ENCODE peak calls at places on chromosomes 5 and 9, in five cellular contexts. M is astrocyte of the hippocampus, J is GM23248, O is activated T-cell treated with anti-CD3 and anti-CD28 coated beads for 4 hours, Q is glutamatergic neuron. Z is an unnamed sample.

GRCh38 chr5:96293966-96294886 is 138.8 kb downstream of the PCSK1 start:
- DNase-seq in O (no peak), J (peak; percentile 42), M (no peak), Q (no peak), Z (peak; percentile 26)

GRCh38 chr5:66010476-66010875 is 84.1 kb downstream of the ERBIN start:
- DNase-seq in Q (no peak), O (no peak), M (no peak), J (peak; percentile 8), Z (peak; percentile 2)

GRCh38 chr5:95646569-95647330 is at the start of gene RFESD:
- DNase-seq in Q (peak; percentile 97), O (peak; percentile 92), M (peak; percentile 98), J (peak; percentile 99), Z (peak; percentile 96)

GRCh38 chr5:58145397-58145796 is 314.5 kb downstream of the PLK2 start:
- DNase-seq in J (no peak), Q (no peak), M (no peak), O (no peak), Z (no peak)

GRCh38 chr5:137753227-137753985 is 757 bp downstream of the HNRNPA0 start:
- DNase-seq in Q (peak; percentile 63), M (peak; percentile 50), O (peak; percentile 14), J (peak; percentile 64), Z (no peak)

GRCh38 chr5:177295929-177296328 is 7.6 kb downstream of the RAB24 start:
- DNase-seq in J (no peak), M (no peak), O (no peak), Q (no peak), Z (no peak)

GRCh38 chr9:4575997-4576396 is 85.7 kb downstream of the SLC1A1 start:
- DNase-seq in M (no peak), J (no peak), Q (no peak), O (no peak), Z (no peak)

GRCh38 chr5:12625667-12626263 is 721.5 kb upstream of the CTNND2 start:
- DNase-seq in Q (no peak), J (no peak), M (no peak), O (no peak), Z (no peak)

GRCh38 chr5:63563008-63563917 is 399.0 kb downstream of the HTR1A start:
- DNase-seq in O (no peak), M (no peak), Q (no peak), J (no peak), Z (no peak)

GRCh38 chr5:160649304-160649703 is 202.7 kb downstream of the ATP10B start:
- DNase-seq in J (no peak), Q (no peak), O (no peak), M (no peak), Z (no peak)

GRCh38 chr9:79799691-79800345 is 228.1 kb downstream of the TLE4 start:
- DNase-seq in J (no peak), O (no peak), Q (no peak), M (peak; percentile 82), Z (no peak)

GRCh38 chr5:83846601-83847000 is 125.9 kb upstream of the HAPLN1 start:
- DNase-seq in O (no peak), M (no peak), Q (no peak), J (no peak), Z (no peak)